ENCODE peak calls at places on chromosomes 16 and 17, in nine cellular contexts. One of them, this sample, is unnamed.

GRCh38 chr17:16328997-16329396 is 24.3 kb downstream of the CENPV start:
- DNase-seq in tibial nerve: no peak
- DNase-seq in heart left ventricle: no peak
- DNase-seq in uterus: no peak
- DNase-seq in esophagus muscularis mucosa: no peak
- DNase-seq in transverse colon: no peak
- DNase-seq in ovary: no peak
- DNase-seq in body of pancreas: no peak
- DNase-seq in IMR-90: no peak
- DNase-seq in this sample: no peak

GRCh38 chr16:14564323-14564722 is 65.7 kb downstream of the PARN start:
- DNase-seq in body of pancreas: peak; percentile 78
- DNase-seq in transverse colon: peak; percentile 54
- DNase-seq in tibial nerve: no peak
- DNase-seq in ovary: no peak
- DNase-seq in heart left ventricle: no peak
- DNase-seq in uterus: no peak
- DNase-seq in IMR-90: no peak
- DNase-seq in esophagus muscularis mucosa: no peak
- DNase-seq in this sample: no peak

GRCh38 chr16:12097523-12098428 is 121.2 kb downstream of the SNX29 start:
- DNase-seq in esophagus muscularis mucosa: no peak
- DNase-seq in transverse colon: peak; percentile 13
- DNase-seq in heart left ventricle: peak; percentile 52
- DNase-seq in uterus: peak; percentile 45
- DNase-seq in tibial nerve: no peak
- DNase-seq in IMR-90: peak; percentile 84
- DNase-seq in body of pancreas: no peak
- DNase-seq in ovary: peak; percentile 75
- DNase-seq in this sample: no peak

GRCh38 chr17:47220531-47220999 is 11.4 kb downstream of the MYL4 start:
- DNase-seq in heart left ventricle: no peak
- DNase-seq in IMR-90: no peak
- DNase-seq in transverse colon: no peak
- DNase-seq in esophagus muscularis mucosa: no peak
- DNase-seq in tibial nerve: no peak
- DNase-seq in ovary: no peak
- DNase-seq in body of pancreas: no peak
- DNase-seq in uterus: no peak
- DNase-seq in this sample: no peak

GRCh38 chr16:86740817-86741799 is 162.8 kb downstream of the FOXL1 start:
- DNase-seq in IMR-90: peak; percentile 80
- DNase-seq in ovary: no peak
- DNase-seq in tibial nerve: no peak
- DNase-seq in transverse colon: no peak
- DNase-seq in body of pancreas: peak; percentile 22
- DNase-seq in uterus: peak; percentile 22
- DNase-seq in heart left ventricle: peak; percentile 75
- DNase-seq in esophagus muscularis mucosa: no peak
- DNase-seq in this sample: peak; percentile 16

GRCh38 chr17:50149425-50150353 is 788 bp downstream of the PPP1R9B start:
- DNase-seq in transverse colon: peak; percentile 74
- DNase-seq in tibial nerve: no peak
- DNase-seq in IMR-90: peak; percentile 48
- DNase-seq in ovary: peak; percentile 73
- DNase-seq in body of pancreas: peak; percentile 74
- DNase-seq in uterus: peak; percentile 52
- DNase-seq in esophagus muscularis mucosa: no peak
- DNase-seq in heart left ventricle: peak; percentile 66
- DNase-seq in this sample: peak; percentile 53

GRCh38 chr16:87540072-87540976 is 47.5 kb upstream of the ZCCHC14 start:
- DNase-seq in uterus: no peak
- DNase-seq in heart left ventricle: no peak
- DNase-seq in tibial nerve: no peak
- DNase-seq in esophagus muscularis mucosa: no peak
- DNase-seq in ovary: no peak
- DNase-seq in body of pancreas: no peak
- DNase-seq in IMR-90: no peak
- DNase-seq in transverse colon: no peak
- DNase-seq in this sample: no peak

GRCh38 chr17:37247825-37248224 is 128.0 kb upstream of the C17orf78 start:
- DNase-seq in uterus: no peak
- DNase-seq in body of pancreas: no peak
- DNase-seq in heart left ventricle: no peak
- DNase-seq in IMR-90: no peak
- DNase-seq in esophagus muscularis mucosa: no peak
- DNase-seq in transverse colon: no peak
- DNase-seq in ovary: no peak
- DNase-seq in tibial nerve: no peak
- DNase-seq in this sample: no peak

GRCh38 chr16:23398987-23399805 is 53.8 kb downstream of the COG7 start:
- DNase-seq in body of pancreas: peak; percentile 60
- DNase-seq in IMR-90: no peak
- DNase-seq in transverse colon: no peak
- DNase-seq in esophagus muscularis mucosa: no peak
- DNase-seq in uterus: no peak
- DNase-seq in ovary: no peak
- DNase-seq in heart left ventricle: peak; percentile 49
- DNase-seq in tibial nerve: no peak
- DNase-seq in this sample: no peak

GRCh38 chr17:27457731-27458523 is 1.7 kb downstream of the KSR1 start:
- DNase-seq in body of pancreas: no peak
- DNase-seq in transverse colon: no peak
- DNase-seq in IMR-90: peak; percentile 53
- DNase-seq in uterus: no peak
- DNase-seq in tibial nerve: no peak
- DNase-seq in heart left ventricle: no peak
- DNase-seq in esophagus muscularis mucosa: no peak
- DNase-seq in ovary: no peak
- DNase-seq in this sample: no peak

GRCh38 chr16:84314373-84314772 is 19.7 kb downstream of the WFDC1 start:
- DNase-seq in esophagus muscularis mucosa: no peak
- DNase-seq in uterus: no peak
- DNase-seq in IMR-90: no peak
- DNase-seq in transverse colon: no peak
- DNase-seq in ovary: no peak
- DNase-seq in body of pancreas: no peak
- DNase-seq in heart left ventricle: no peak
- DNase-seq in tibial nerve: no peak
- DNase-seq in this sample: no peak

GRCh38 chr17:31446195-31446967 is 54.9 kb downstream of the RAB11FIP4 start:
- DNase-seq in IMR-90: no peak
- DNase-seq in heart left ventricle: no peak
- DNase-seq in ovary: no peak
- DNase-seq in body of pancreas: no peak
- DNase-seq in transverse colon: no peak
- DNase-seq in uterus: no peak
- DNase-seq in esophagus muscularis mucosa: no peak
- DNase-seq in tibial nerve: no peak
- DNase-seq in this sample: no peak

GRCh38 chr16:5018791-5019190 is 14.9 kb downstream of the NAGPA start:
- DNase-seq in esophagus muscularis mucosa: no peak
- DNase-seq in heart left ventricle: no peak
- DNase-seq in ovary: peak; percentile 76
- DNase-seq in body of pancreas: no peak
- DNase-seq in uterus: no peak
- DNase-seq in transverse colon: no peak
- DNase-seq in tibial nerve: peak; percentile 29
- DNase-seq in IMR-90: no peak
- DNase-seq in this sample: no peak

GRCh38 chr17:80871341-80871740 is 120.3 kb upstream of the CHMP6 start:
- DNase-seq in transverse colon: no peak
- DNase-seq in body of pancreas: no peak
- DNase-seq in IMR-90: no peak
- DNase-seq in heart left ventricle: no peak
- DNase-seq in tibial nerve: no peak
- DNase-seq in uterus: no peak
- DNase-seq in esophagus muscularis mucosa: no peak
- DNase-seq in ovary: no peak
- DNase-seq in this sample: no peak

GRCh38 chr16:54077412-54077821 is 209.2 kb downstream of the IRX3 start:
- DNase-seq in heart left ventricle: no peak
- DNase-seq in IMR-90: peak; percentile 81
- DNase-seq in transverse colon: no peak
- DNase-seq in body of pancreas: no peak
- DNase-seq in tibial nerve: no peak
- DNase-seq in ovary: no peak
- DNase-seq in esophagus muscularis mucosa: no peak
- DNase-seq in uterus: no peak
- DNase-seq in this sample: no peak

GRCh38 chr17:42424991-42425610 is 2.0 kb upstream of the CAVIN1 start:
- DNase-seq in transverse colon: no peak
- DNase-seq in esophagus muscularis mucosa: no peak
- DNase-seq in tibial nerve: no peak
- DNase-seq in ovary: no peak
- DNase-seq in uterus: no peak
- DNase-seq in IMR-90: peak; percentile 36
- DNase-seq in body of pancreas: no peak
- DNase-seq in heart left ventricle: no peak
- DNase-seq in this sample: no peak

GRCh38 chr17:42428141-42428944 is 5.3 kb upstream of the CAVIN1 start:
- DNase-seq in ovary: no peak
- DNase-seq in esophagus muscularis mucosa: no peak
- DNase-seq in transverse colon: peak; percentile 57
- DNase-seq in heart left ventricle: no peak
- DNase-seq in uterus: no peak
- DNase-seq in tibial nerve: no peak
- DNase-seq in body of pancreas: peak; percentile 67
- DNase-seq in IMR-90: peak; percentile 99
- DNase-seq in this sample: peak; percentile 57

GRCh38 chr17:42421479-42422332 is 1.4 kb downstream of the CAVIN1 start:
- DNase-seq in esophagus muscularis mucosa: no peak
- DNase-seq in uterus: peak; percentile 75
- DNase-seq in tibial nerve: no peak
- DNase-seq in transverse colon: no peak
- DNase-seq in IMR-90: peak; percentile 81
- DNase-seq in ovary: peak; percentile 83
- DNase-seq in body of pancreas: no peak
- DNase-seq in heart left ventricle: peak; percentile 59
- DNase-seq in this sample: peak; percentile 48

GRCh38 chr17:42422412-42422957 is 571 bp downstream of the CAVIN1 start:
- DNase-seq in body of pancreas: peak; percentile 48
- DNase-seq in IMR-90: peak; percentile 32
- DNase-seq in transverse colon: no peak
- DNase-seq in heart left ventricle: peak; percentile 58
- DNase-seq in esophagus muscularis mucosa: no peak
- DNase-seq in tibial nerve: no peak
- DNase-seq in ovary: peak; percentile 62
- DNase-seq in uterus: no peak
- DNase-seq in this sample: peak; percentile 63

GRCh38 chr17:42422958-42423712 is at the start of gene CAVIN1:
- DNase-seq in transverse colon: peak; percentile 93
- DNase-seq in body of pancreas: peak; percentile 93
- DNase-seq in uterus: peak; percentile 100
- DNase-seq in heart left ventricle: peak; percentile 100
- DNase-seq in esophagus muscularis mucosa: peak; percentile 100
- DNase-seq in IMR-90: peak; percentile 98
- DNase-seq in ovary: peak; percentile 100
- DNase-seq in tibial nerve: peak; percentile 99
- DNase-seq in this sample: peak; percentile 97
- TF ChIP-seq POLR2A in transverse colon: peak; percentile 92
- TF ChIP-seq POLR2A in body of pancreas: peak; percentile 65
- TF ChIP-seq POLR2A in uterus: peak; percentile 97
- TF ChIP-seq POLR2A in heart left ventricle: peak; percentile 77
- TF ChIP-seq POLR2A in esophagus muscularis mucosa: peak; percentile 96
- TF ChIP-seq POLR2A in IMR-90: peak; percentile 99
- TF ChIP-seq POLR2A in ovary: peak; percentile 95
- TF ChIP-seq POLR2A in tibial nerve: peak; percentile 95
- TF ChIP-seq POLR2A in this sample: peak; percentile 86

GRCh38 chr17:42423766-42424165 is 710 bp upstream of the CAVIN1 start:
- DNase-seq in uterus: no peak
- DNase-seq in heart left ventricle: no peak
- DNase-seq in ovary: no peak
- DNase-seq in tibial nerve: no peak
- DNase-seq in IMR-90: no peak
- DNase-seq in esophagus muscularis mucosa: no peak
- DNase-seq in body of pancreas: no peak
- DNase-seq in transverse colon: no peak
- DNase-seq in this sample: no peak
- H3K27ac ChIP-seq in uterus: peak overlapping the region; percentile 98
- H3K27ac ChIP-seq in heart left ventricle: peak overlapping the region; percentile 99
- H3K27ac ChIP-seq in ovary: peak overlapping the region; percentile 41
- H3K27ac ChIP-seq in tibial nerve: peak overlapping the region; percentile 63
- H3K27ac ChIP-seq in IMR-90: peak overlapping the region; percentile 87
- H3K27ac ChIP-seq in esophagus muscularis mucosa: peak overlapping the region; percentile 99
- H3K27ac ChIP-seq in body of pancreas: peak overlapping the region; percentile 74
- H3K27ac ChIP-seq in transverse colon: peak overlapping the region; percentile 87
- H3K27ac ChIP-seq in this sample: peak overlapping the region; percentile 89

GRCh38 chr17:78976907-78977680 is 2.6 kb downstream of the LGALS3BP start:
- DNase-seq in esophagus muscularis mucosa: no peak
- DNase-seq in uterus: no peak
- DNase-seq in ovary: no peak
- DNase-seq in heart left ventricle: no peak
- DNase-seq in tibial nerve: no peak
- DNase-seq in transverse colon: no peak
- DNase-seq in body of pancreas: no peak
- DNase-seq in IMR-90: no peak
- DNase-seq in this sample: peak; percentile 30

GRCh38 chr17:78980624-78980972 is 875 bp upstream of the LGALS3BP start:
- DNase-seq in heart left ventricle: no peak
- DNase-seq in ovary: no peak
- DNase-seq in IMR-90: no peak
- DNase-seq in esophagus muscularis mucosa: no peak
- DNase-seq in transverse colon: no peak
- DNase-seq in uterus: no peak
- DNase-seq in body of pancreas: no peak
- DNase-seq in tibial nerve: no peak
- DNase-seq in this sample: no peak

GRCh38 chr17:78979780-78980623 is at the start of gene LGALS3BP:
- DNase-seq in IMR-90: peak; percentile 78
- DNase-seq in heart left ventricle: peak; percentile 85
- DNase-seq in esophagus muscularis mucosa: no peak
- DNase-seq in body of pancreas: peak; percentile 68
- DNase-seq in uterus: peak; percentile 83
- DNase-seq in transverse colon: peak; percentile 87
- DNase-seq in tibial nerve: no peak
- DNase-seq in ovary: peak; percentile 93
- DNase-seq in this sample: peak; percentile 68

GRCh38 chr17:78977681-78977943 is 2.1 kb downstream of the LGALS3BP start:
- DNase-seq in heart left ventricle: no peak
- DNase-seq in uterus: no peak
- DNase-seq in body of pancreas: no peak
- DNase-seq in esophagus muscularis mucosa: no peak
- DNase-seq in ovary: no peak
- DNase-seq in transverse colon: no peak
- DNase-seq in tibial nerve: no peak
- DNase-seq in IMR-90: no peak
- DNase-seq in this sample: no peak

GRCh38 chr17:78977992-78978973 is 1.4 kb downstream of the LGALS3BP start:
- DNase-seq in ovary: no peak
- DNase-seq in tibial nerve: no peak
- DNase-seq in uterus: no peak
- DNase-seq in body of pancreas: no peak
- DNase-seq in esophagus muscularis mucosa: no peak
- DNase-seq in IMR-90: no peak
- DNase-seq in transverse colon: no peak
- DNase-seq in heart left ventricle: peak; percentile 61
- DNase-seq in this sample: peak; percentile 77
- H3K4me3 ChIP-seq in ovary: peak overlapping the region; percentile 51
- H3K4me3 ChIP-seq in tibial nerve: peak overlapping the region; percentile 31
- H3K4me3 ChIP-seq in uterus: peak overlapping the region; percentile 47
- H3K4me3 ChIP-seq in body of pancreas: no peak overlapping the region
- H3K4me3 ChIP-seq in esophagus muscularis mucosa: peak overlapping the region; percentile 46
- H3K4me3 ChIP-seq in IMR-90: no peak overlapping the region
- H3K4me3 ChIP-seq in transverse colon: peak overlapping the region; percentile 6
- H3K4me3 ChIP-seq in heart left ventricle: peak overlapping the region; percentile 63
- H3K4me3 ChIP-seq in this sample: no peak overlapping the region

GRCh38 chr17:9979463-9979995 is 74.5 kb upstream of the RCVRN start:
- DNase-seq in body of pancreas: peak; percentile 29
- DNase-seq in transverse colon: no peak
- DNase-seq in uterus: no peak
- DNase-seq in ovary: no peak
- DNase-seq in IMR-90: peak; percentile 14
- DNase-seq in tibial nerve: no peak
- DNase-seq in esophagus muscularis mucosa: no peak
- DNase-seq in heart left ventricle: no peak
- DNase-seq in this sample: no peak
- TF ChIP-seq POLR2A in body of pancreas: no peak
- TF ChIP-seq POLR2A in transverse colon: no peak
- TF ChIP-seq POLR2A in uterus: no peak
- TF ChIP-seq POLR2A in ovary: no peak
- TF ChIP-seq POLR2A in IMR-90: no peak
- TF ChIP-seq POLR2A in tibial nerve: no peak
- TF ChIP-seq POLR2A in esophagus muscularis mucosa: no peak
- TF ChIP-seq POLR2A in heart left ventricle: no peak
- TF ChIP-seq POLR2A in this sample: no peak

This sample was measured in adrenal gland.